ENCODE peak calls at places on chromosomes 12 and 14, in seven cellular contexts. L, G, M, E, X, V and I are unnamed samples. For H3K27me3, the result is how much of the 10 kb centered on the place peaks cover.

GRCh38 chr12:64610660-64611429 is 550 bp downstream of the RASSF3 start:
- DNase-seq in G (peak), L (peak), E (peak), V (peak), M (peak), X (peak), I (peak)

GRCh38 chr12:8081228-8081920 is 700 bp upstream of the NECAP1 start:
- DNase-seq in G (peak), V (no peak), X (peak), E (no peak), L (no peak), M (no peak), I (no peak)

GRCh38 chr14:73168274-73168673 is 32.0 kb downstream of the PSEN1 start:
- DNase-seq in X (no peak), V (no peak), E (no peak), M (no peak), L (no peak), G (no peak), I (no peak)

GRCh38 chr14:76990084-76990483 is 38.4 kb downstream of the IRF2BPL start:
- DNase-seq in L (no peak), G (no peak), X (no peak), E (no peak), V (no peak), M (no peak), I (no peak)

GRCh38 chr12:24750263-24750662 is 198.6 kb downstream of the BCAT1 start:
- DNase-seq in L (no peak), M (peak), V (no peak), E (no peak), G (no peak), X (no peak), I (no peak)

GRCh38 chr14:66365388-66365787 is 120.8 kb upstream of the CCDC196 start:
- DNase-seq in M (no peak), V (no peak), G (no peak), X (no peak), E (no peak), L (no peak), I (no peak)

GRCh38 chr12:25089738-25090137 is 105.2 kb downstream of the DNAI7 start:
- DNase-seq in G (peak), L (no peak), X (no peak), V (no peak), M (peak), E (no peak), I (no peak)

GRCh38 chr14:100224229-100224628 is 14.7 kb upstream of the YY1 start:
- DNase-seq in M (no peak), X (no peak), L (no peak), E (no peak), G (no peak), V (no peak), I (no peak)

GRCh38 chr12:78684419-78684818 is 180.2 kb upstream of the SYT1 start:
- DNase-seq in M (no peak), E (no peak), G (no peak), V (no peak), X (no peak), L (no peak), I (no peak)

GRCh38 chr14:68694516-68695235 is 98.2 kb downstream of the ZFP36L1 start:
- DNase-seq in M (peak), X (no peak), V (no peak), G (no peak), E (peak), L (no peak), I (no peak)

GRCh38 chr12:11688831-11689230 is 39.4 kb downstream of the ETV6 start:
- DNase-seq in M (peak), L (no peak), X (no peak), G (no peak), E (no peak), V (peak), I (no peak)

GRCh38 chr12:82359115-82359478 is 768 bp downstream of the METTL25 start:
- DNase-seq in L (peak), G (peak), M (peak), X (peak), V (peak), E (no peak), I (no peak)

GRCh38 chr14:89277229-89277628 is 139.8 kb downstream of the FOXN3 start:
- DNase-seq in M (no peak), X (no peak), V (no peak), E (no peak), G (no peak), L (no peak), I (no peak)

GRCh38 chr12:97556201-97556824 is 93.7 kb downstream of the RMST start:
- DNase-seq in M (peak), V (peak), G (no peak), L (no peak), X (peak), E (no peak), I (peak)

GRCh38 chr12:54977155-54977554 is 7.4 kb downstream of the TESPA1 start:
- DNase-seq in E (no peak), M (peak), V (no peak), L (no peak), G (no peak), X (no peak), I (no peak)

GRCh38 chr14:97253756-97254155 is 456.6 kb downstream of the VRK1 start:
- DNase-seq in E (no peak), V (no peak), M (no peak), X (no peak), G (no peak), L (no peak), I (no peak)

GRCh38 chr14:90649096-90649495 is 167.1 kb downstream of the TTC7B start:
- DNase-seq in M (peak), V (no peak), G (no peak), E (no peak), X (no peak), L (no peak), I (no peak)

GRCh38 chr12:6104027-6104426 is 20.4 kb downstream of the VWF start:
- DNase-seq in E (no peak), L (no peak), X (no peak), M (peak), G (no peak), V (no peak), I (no peak)

GRCh38 chr14:68374682-68375081 is 418.2 kb downstream of the ZFP36L1 start:
- DNase-seq in G (no peak), X (no peak), E (no peak), M (no peak), V (no peak), L (peak), I (no peak)

GRCh38 chr12:108823804-108824203 is 33.6 kb downstream of the SSH1 start:
- DNase-seq in M (no peak), V (no peak), G (no peak), L (no peak), E (no peak), X (no peak), I (no peak)

GRCh38 chr12:69556383-69556782 is 28.9 kb upstream of the CCT2 start:
- DNase-seq in E (no peak), G (no peak), M (no peak), L (no peak), X (no peak), V (no peak), I (no peak)

GRCh38 chr12:57395121-57395520 is 35.7 kb downstream of the R3HDM2 start:
- DNase-seq in G (no peak), M (no peak), X (no peak), V (no peak), L (no peak), E (no peak), I (no peak)

GRCh38 chr12:113130457-113131135 is 5.0 kb downstream of the RASAL1 start:
- DNase-seq in X (no peak), E (no peak), G (no peak), M (no peak), L (peak), V (peak), I (no peak)
- TF ChIP-seq CTCF in X (peak), E (no peak), G (no peak), M (no peak), L (peak), V (peak), I (no peak)

GRCh38 chr14:58814476-58814875 is 176.7 kb downstream of the DACT1 start:
- DNase-seq in L (no peak), G (no peak), V (no peak), E (no peak), M (peak), X (no peak), I (no peak)
- H3K27me3 ChIP-seq in L (under half), G (under half), V (under half), E (under half), M (under half), X (under half), I (under half)

GRCh38 chr12:48777501-48778400 is 11.1 kb downstream of the ADCY6 start:
- DNase-seq in E (no peak), X (no peak), G (no peak), V (no peak), M (no peak), L (no peak), I (no peak)

GRCh38 chr12:48780381-48781025 is 8.4 kb downstream of the ADCY6 start:
- DNase-seq in G (no peak), X (no peak), E (no peak), M (no peak), L (no peak), V (no peak), I (no peak)

GRCh38 chr12:48781750-48782456 is 7.0 kb downstream of the ADCY6 start:
- DNase-seq in L (no peak), G (no peak), M (no peak), E (no peak), V (no peak), X (no peak), I (no peak)

GRCh38 chr12:48782457-48783395 is 6.2 kb downstream of the ADCY6 start:
- DNase-seq in L (no peak), M (no peak), E (no peak), X (no peak), V (peak), G (no peak), I (no peak)

GRCh38 chr12:48779869-48780268 is 9.0 kb downstream of the ADCY6 start:
- DNase-seq in G (peak), X (peak), L (no peak), E (no peak), V (no peak), M (peak), I (peak)
- H3K27ac ChIP-seq in G (no peak), X (peak), L (no peak), E (peak), V (no peak), M (peak), I (peak)

GRCh38 chr14:52527052-52527451 is 25.3 kb downstream of the TXNDC16 start:
- DNase-seq in L (no peak), M (no peak), G (no peak), E (no peak), V (no peak), X (no peak), I (no peak)
- TF ChIP-seq CTCF in L (no peak), M (no peak), G (no peak), E (no peak), V (peak), X (no peak), I (no peak)

GRCh38 chr12:3727354-3727753 is 25.6 kb downstream of the CRACR2A start:
- DNase-seq in E (no peak), V (no peak), M (no peak), X (no peak), G (no peak), L (no peak), I (no peak)
- H3K27me3 ChIP-seq in E (under half), V (under half), M (under half), X (under half), G (under half), L (under half), I (under half)

GRCh38 chr12:125228519-125229260 is 163.5 kb downstream of the AACS start:
- DNase-seq in G (no peak), V (peak), M (no peak), X (no peak), L (peak), E (no peak), I (no peak)

GRCh38 chr12:125222876-125223275 is 157.6 kb downstream of the AACS start:
- DNase-seq in E (no peak), L (no peak), X (no peak), V (no peak), M (no peak), G (no peak), I (no peak)

GRCh38 chr12:125229878-125230530 is 164.8 kb downstream of the AACS start:
- DNase-seq in M (no peak), L (no peak), G (no peak), X (no peak), V (no peak), E (no peak), I (no peak)

GRCh38 chr12:125221602-125222001 is 156.4 kb downstream of the AACS start:
- DNase-seq in V (no peak), G (no peak), L (no peak), M (no peak), E (no peak), X (no peak), I (no peak)

GRCh38 chr12:125225641-125226040 is 160.4 kb downstream of the AACS start:
- DNase-seq in X (no peak), E (no peak), G (no peak), M (no peak), L (no peak), V (no peak), I (no peak)
- H3K27ac ChIP-seq in X (no peak), E (no peak), G (no peak), M (no peak), L (no peak), V (no peak), I (no peak)